ENCODE peak calls at places on chromosome 17, in six cellular contexts. F is H9, J is neuronal stem cell, O is trophoblast cell, G is H1, W is mesenchymal stem cell. P is an unnamed sample.

GRCh38 chr17:48294989-48295892 is 134.8 kb downstream of the SKAP1 start:
- DNase-seq in O (no peak), F (no peak), W (peak; percentile 59), J (no peak), G (no peak), P (no peak)

GRCh38 chr17:76995352-76996105 is 127.3 kb downstream of the MGAT5B start:
- DNase-seq in G (no peak), W (no peak), F (peak; percentile 80), O (no peak), J (no peak), P (no peak)

GRCh38 chr17:42109086-42109485 is 3.4 kb downstream of the DHX58 start:
- DNase-seq in J (no peak), O (no peak), W (no peak), G (no peak), F (no peak), P (no peak)

GRCh38 chr17:49312722-49313121 is 49.3 kb downstream of the ZNF652 start:
- DNase-seq in J (no peak), F (no peak), O (no peak), W (no peak), G (no peak), P (no peak)

GRCh38 chr17:49817993-49818392 is 29.5 kb downstream of the KAT7 start:
- DNase-seq in W (no peak), J (no peak), O (no peak), F (no peak), G (no peak), P (no peak)

GRCh38 chr17:12227547-12227946 is 206.9 kb downstream of the MAP2K4 start:
- DNase-seq in F (no peak), O (no peak), G (no peak), W (no peak), J (no peak), P (no peak)

GRCh38 chr17:58228679-58229078 is 9.6 kb upstream of the MKS1 start:
- DNase-seq in J (no peak), F (peak; percentile 56), G (no peak), O (no peak), W (no peak), P (no peak)

GRCh38 chr17:4893721-4894560 is 5.4 kb upstream of the C17orf107 start:
- DNase-seq in O (no peak), W (no peak), J (no peak), G (no peak), F (no peak), P (no peak)

GRCh38 chr17:17033466-17033865 is 8.8 kb upstream of the MPRIP start:
- DNase-seq in O (no peak), F (no peak), J (no peak), G (no peak), W (no peak), P (no peak)

GRCh38 chr17:43880420-43880991 is 26.8 kb downstream of the MPP2 start:
- DNase-seq in G (peak; percentile 86), W (peak; percentile 26), J (peak; percentile 33), O (peak; percentile 18), F (peak; percentile 80), P (no peak)

GRCh38 chr17:935485-935884 is 44.1 kb downstream of the NXN start:
- DNase-seq in G (no peak), W (no peak), F (no peak), O (no peak), J (no peak), P (no peak)

GRCh38 chr17:42287305-42288077 is 807 bp upstream of the STAT5A start:
- DNase-seq in J (no peak), O (no peak), F (peak; percentile 41), W (no peak), G (no peak), P (no peak)

GRCh38 chr17:77070888-77071279 is 69.9 kb upstream of the SEC14L1 start:
- DNase-seq in F (no peak), J (no peak), W (no peak), O (no peak), G (no peak), P (no peak)

GRCh38 chr17:58533616-58534188 is 19.3 kb upstream of the MTMR4 start:
- DNase-seq in G (no peak), O (no peak), F (no peak), W (no peak), J (no peak), P (no peak)

GRCh38 chr17:63120406-63120805 is 154.4 kb downstream of the TANC2 start:
- DNase-seq in J (no peak), W (peak; percentile 30), F (no peak), G (no peak), O (peak; percentile 92), P (peak; percentile 54)

GRCh38 chr17:29043539-29044165 is 711 bp downstream of the PIPOX start:
- DNase-seq in G (no peak), J (no peak), F (no peak), O (peak; percentile 51), W (no peak), P (no peak)

GRCh38 chr17:58615768-58616659 is 75.8 kb downstream of the TEX14 start:
- DNase-seq in J (no peak), G (no peak), W (no peak), O (no peak), F (no peak), P (no peak)

GRCh38 chr17:27414686-27415085 is 41.6 kb upstream of the KSR1 start:
- DNase-seq in O (no peak), J (no peak), F (no peak), G (no peak), W (no peak), P (no peak)

GRCh38 chr17:49741009-49741691 is 22.8 kb downstream of the FAM117A start:
- DNase-seq in O (no peak), G (no peak), J (no peak), W (peak; percentile 6), F (no peak), P (peak; percentile 33)

GRCh38 chr17:58174871-58175270 is 8.1 kb downstream of the OR4D2 start:
- DNase-seq in F (no peak), J (no peak), O (no peak), W (no peak), G (no peak), P (no peak)

GRCh38 chr17:1916963-1917715 is 87.3 kb downstream of the RPA1 start:
- DNase-seq in W (no peak), O (no peak), F (no peak), J (no peak), G (no peak), P (no peak)

GRCh38 chr17:57898487-57899311 is 48.9 kb upstream of the MRPS23 start:
- DNase-seq in W (peak; percentile 83), G (peak; percentile 77), O (peak; percentile 74), J (peak; percentile 86), F (peak; percentile 95), P (peak; percentile 49)

GRCh38 chr17:83065660-83066542 is 13.5 kb upstream of the METRNL start:
- DNase-seq in O (no peak), J (no peak), W (no peak), G (peak; percentile 28), F (no peak), P (no peak)

DNA sequence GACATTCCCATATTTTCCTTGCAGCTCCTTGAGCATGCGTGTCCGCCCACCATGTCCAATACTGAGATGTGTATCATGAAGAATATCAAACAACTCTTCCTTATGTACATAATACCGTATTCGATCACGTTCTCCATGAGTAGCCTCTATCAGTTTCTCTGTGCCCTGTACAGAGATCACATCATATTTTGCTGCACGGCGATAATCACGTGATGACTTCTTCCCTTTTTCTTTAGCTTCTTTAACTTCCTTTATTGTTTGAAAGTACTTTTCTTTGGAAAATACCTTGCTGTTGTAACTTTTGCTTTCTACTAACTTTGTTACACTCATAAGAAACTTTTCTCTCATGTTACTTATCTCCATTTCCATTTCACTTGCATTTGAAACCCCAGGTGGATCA is 6.6 kb downstream of the KRABD2 start:
- DNase-seq in J (no peak), G (no peak), O (no peak), F (no peak), W (no peak), P (no peak)
- H3K14ac ChIP-seq in J (no peak overlapping the region), G (no peak overlapping the region), O (no peak overlapping the region), F (no peak overlapping the region), W (no peak overlapping the region), P (no peak overlapping the region)

DNA sequence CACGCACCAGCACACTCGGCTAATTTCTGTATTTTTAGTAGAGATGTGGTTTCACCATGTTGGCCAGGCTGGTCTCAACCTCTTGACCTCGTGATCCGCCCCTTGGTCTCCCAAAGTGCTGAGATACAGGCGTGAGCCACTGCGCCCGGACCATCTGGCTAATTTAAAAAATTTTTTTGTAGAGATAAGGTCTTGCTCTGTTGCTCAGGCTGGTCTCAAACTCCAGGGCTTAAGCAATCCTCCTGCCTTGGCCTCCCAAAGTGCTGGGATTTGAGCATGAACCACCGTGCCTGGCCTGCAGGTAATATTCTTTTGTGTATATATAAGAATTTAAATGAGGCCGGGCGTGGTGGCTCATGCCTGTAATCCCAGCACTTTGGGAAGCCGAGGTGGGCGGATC is 115.0 kb downstream of the RPTOR start:
- DNase-seq in F (no peak), W (no peak), G (no peak), J (no peak), O (peak; percentile 91), P (no peak)
- H3K14ac ChIP-seq in F (no peak overlapping the region), W (no peak overlapping the region), G (no peak overlapping the region), J (no peak overlapping the region), O (no peak overlapping the region), P (no peak overlapping the region)

GRCh38 chr17:71192039-71192555 is 928.7 kb upstream of the SOX9 start:
- DNase-seq in F (no peak), O (no peak), J (no peak), G (no peak), W (no peak), P (no peak)

GRCh38 chr17:71188811-71189492 is 931.9 kb upstream of the SOX9 start:
- DNase-seq in J (no peak), G (no peak), O (no peak), W (peak; percentile 94), F (no peak), P (peak; percentile 95)

GRCh38 chr17:71189493-71189831 is 931.4 kb upstream of the SOX9 start:
- DNase-seq in W (no peak), O (no peak), F (no peak), J (no peak), G (no peak), P (no peak)

GRCh38 chr17:71187145-71187878 is 933.5 kb upstream of the SOX9 start:
- DNase-seq in O (no peak), G (no peak), W (no peak), J (no peak), F (no peak), P (no peak)

DNA sequence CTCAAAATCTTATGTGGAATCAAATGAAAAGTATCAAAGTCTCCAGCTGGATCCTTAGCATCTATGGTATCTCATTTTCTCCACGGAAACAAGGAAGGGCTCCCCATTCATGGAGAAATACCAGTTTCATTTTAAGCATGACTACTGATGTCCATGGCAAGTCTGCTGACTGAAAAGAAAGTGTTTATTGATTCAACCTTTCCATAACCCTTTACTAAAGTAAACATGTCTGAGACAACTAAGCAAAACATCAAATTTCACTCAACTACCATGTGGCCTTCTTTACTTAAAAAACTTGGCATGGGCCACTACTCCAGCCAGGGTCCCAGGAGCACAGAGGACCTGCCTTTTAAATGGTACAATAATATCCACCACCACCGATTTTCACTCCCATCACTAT is 928.0 kb upstream of the SOX9 start:
- DNase-seq in G (no peak), W (peak; percentile 35), F (no peak), J (no peak), O (no peak), P (peak; percentile 52)
- H3K14ac ChIP-seq in G (no peak overlapping the region), W (no peak overlapping the region), F (no peak overlapping the region), J (no peak overlapping the region), O (no peak overlapping the region), P (peak overlapping the region; percentile 11)

DNA sequence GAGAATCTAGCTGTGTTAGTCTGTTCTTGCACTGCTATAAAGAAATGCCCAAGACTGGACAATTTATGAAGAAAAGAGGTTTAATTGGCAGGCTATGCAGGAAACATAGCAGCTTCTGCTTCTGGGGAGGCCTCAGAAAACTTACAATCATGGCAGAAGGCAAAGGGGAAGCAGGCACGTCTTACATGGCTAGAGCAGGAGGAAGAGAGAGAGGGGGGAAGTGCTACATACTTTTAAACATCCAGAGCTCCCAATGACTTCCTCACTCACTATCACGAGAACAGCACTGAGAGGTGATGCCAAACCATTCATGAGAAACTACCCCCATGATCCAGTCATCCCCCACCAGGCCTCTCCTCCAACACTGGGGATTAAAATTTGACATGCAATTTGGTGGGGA is 13.3 kb downstream of the WFIKKN2 start:
- DNase-seq in J (no peak), O (no peak), F (peak; percentile 14), G (no peak), W (no peak), P (no peak)
- H3K14ac ChIP-seq in J (no peak overlapping the region), O (no peak overlapping the region), F (no peak overlapping the region), G (no peak overlapping the region), W (no peak overlapping the region), P (no peak overlapping the region)